ENCODE peak calls at places on chromosome 15, in nine cellular contexts. H is body of pancreas; W is brain microvascular endothelial cell; F is stimulated activated CD4-positive, alpha-beta T cell treated with anti-CD3 and anti-CD28 coated beads, TNF-alpha, amount 100 ng/mL, for 1 hour; M is NCI-H345; Y is putamen; P is NCI-H1092; V is HCEC 1CT; N is right cardiac atrium. A is an unnamed sample.

GRCh38 chr15:63057454-63058335 is 15.1 kb downstream of the TPM1 start:
- DNase-seq in Y (no peak), H (no peak), F (no peak), V (no peak), W (no peak), P (no peak), N (no peak), M (no peak), A (no peak)

GRCh38 chr15:65287515-65287845 is 797 bp upstream of the PARP16 start:
- DNase-seq in H (no peak), P (no peak), W (no peak), M (no peak), V (no peak), N (no peak), F (no peak), Y (no peak), A (no peak)

GRCh38 chr15:28107111-28107893 is 8.2 kb upstream of the OCA2 start:
- DNase-seq in V (no peak), H (no peak), M (no peak), P (no peak), N (peak), W (no peak), Y (no peak), F (no peak), A (no peak)

GRCh38 chr15:41940441-41940857 is 31.9 kb downstream of the EHD4 start:
- DNase-seq in F (no peak), H (no peak), N (no peak), P (no peak), W (peak), V (peak), M (no peak), Y (no peak), A (no peak)

GRCh38 chr15:87348746-87349145 is 907.8 kb downstream of the NTRK3 start:
- DNase-seq in P (no peak), F (no peak), W (peak), Y (no peak), V (peak), N (no peak), H (no peak), M (no peak), A (no peak)

GRCh38 chr15:46815765-46816164 is 901.5 kb upstream of the SEMA6D start:
- DNase-seq in N (peak), V (no peak), P (peak), M (peak), H (peak), W (no peak), Y (no peak), F (no peak), A (no peak)

GRCh38 chr15:84654689-84655453 is 788 bp upstream of the WDR73 start:
- DNase-seq in H (peak), F (peak), M (peak), W (peak), N (peak), Y (peak), P (peak), V (peak), A (peak)

GRCh38 chr15:92224843-92225242 is 168.8 kb upstream of the ST8SIA2 start:
- DNase-seq in P (no peak), H (no peak), F (no peak), M (no peak), Y (no peak), N (no peak), W (no peak), V (no peak), A (no peak)

GRCh38 chr15:87874896-87875661 is 381.5 kb downstream of the NTRK3 start:
- DNase-seq in F (no peak), H (no peak), V (no peak), P (no peak), N (peak), M (no peak), Y (peak), W (no peak), A (no peak)

GRCh38 chr15:76338555-76339301 is 2.2 kb downstream of the ISL2 start:
- DNase-seq in Y (no peak), P (no peak), V (no peak), M (no peak), N (no peak), W (no peak), F (no peak), H (no peak), A (no peak)

GRCh38 chr15:67033012-67033411 is 32.4 kb upstream of the SMAD3 start:
- DNase-seq in V (no peak), W (no peak), M (no peak), N (no peak), P (no peak), F (no peak), H (no peak), Y (no peak), A (no peak)

GRCh38 chr15:59501531-59502113 is 63.6 kb downstream of the FAM81A start:
- DNase-seq in M (peak), V (peak), N (no peak), P (no peak), F (no peak), W (peak), Y (no peak), H (peak), A (peak)

GRCh38 chr15:39084683-39085530 is 496.0 kb upstream of the THBS1 start:
- DNase-seq in M (no peak), W (peak), Y (no peak), N (peak), V (peak), P (no peak), H (peak), F (no peak), A (no peak)

GRCh38 chr15:63504979-63505841 is 817 bp downstream of the USP3 start:
- DNase-seq in P (peak), M (peak), Y (peak), H (peak), W (peak), V (peak), F (no peak), N (peak), A (peak)

A was measured in LoVo.